ENCODE peak calls at places on chromosomes 12 and 14, in five cellular contexts. P is CD4-positive, alpha-beta T cell; F is endothelial cell; X is ascending aorta; W is CD8-positive, alpha-beta T cell. Z is an unnamed sample.

GRCh38 chr12:131391399-131391798 is 319.5 kb upstream of the SFSWAP start:
- DNase-seq in P (no peak), F (no peak), X (no peak), W (no peak), Z (no peak)

GRCh38 chr14:24398943-24399801 is at the start of gene NYNRIN:
- DNase-seq in P (peak; percentile 18), F (peak; percentile 66), X (no peak), W (peak; percentile 6), Z (peak; percentile 44)

GRCh38 chr12:68884251-68884650 is 48.7 kb downstream of the CPM start:
- DNase-seq in P (no peak), F (no peak), X (no peak), W (no peak), Z (no peak)

GRCh38 chr14:95895720-95896119 is 19.1 kb downstream of the TUNAR start:
- DNase-seq in P (no peak), F (peak; percentile 50), X (no peak), W (no peak), Z (no peak)

GRCh38 chr12:2282321-2282720 is 229.5 kb downstream of the CACNA1C start:
- DNase-seq in P (no peak), F (no peak), X (no peak), W (no peak), Z (no peak)

GRCh38 chr14:98189521-98189920 is 1082.5 kb downstream of the BCL11B start:
- DNase-seq in P (peak; percentile 52), F (no peak), X (no peak), W (peak; percentile 51), Z (no peak)

GRCh38 chr12:62211510-62211909 is 48.7 kb upstream of the USP15 start:
- DNase-seq in P (no peak), F (no peak), X (no peak), W (no peak), Z (no peak)

GRCh38 chr12:110540048-110540447 is 37.9 kb downstream of the RAD9B start:
- DNase-seq in P (no peak), F (no peak), X (no peak), W (no peak), Z (no peak)

GRCh38 chr12:19440019-19440858 is 947 bp downstream of the AEBP2 start:
- DNase-seq in P (peak; percentile 40), F (peak; percentile 58), X (no peak), W (peak; percentile 35), Z (peak; percentile 62)

GRCh38 chr12:74816398-74817175 is 279.0 kb downstream of the ATXN7L3B start:
- DNase-seq in P (no peak), F (no peak), X (no peak), W (no peak), Z (no peak)

GRCh38 chr14:100419856-100420255 is 96.7 kb downstream of the SLC25A47 start:
- DNase-seq in P (no peak), F (peak; percentile 21), X (no peak), W (no peak), Z (no peak)
- TF ChIP-seq CTCF in P (no peak), F (peak; percentile 14), X (no peak), W (no peak), Z (peak; percentile 28)

GRCh38 chr14:35068238-35069012 is 22.4 kb downstream of the FAM177A1 start:
- DNase-seq in P (no peak), F (no peak), X (no peak), W (no peak), Z (no peak)
- TF ChIP-seq CTCF in P (no peak), F (no peak), X (no peak), W (no peak), Z (no peak)

DNA sequence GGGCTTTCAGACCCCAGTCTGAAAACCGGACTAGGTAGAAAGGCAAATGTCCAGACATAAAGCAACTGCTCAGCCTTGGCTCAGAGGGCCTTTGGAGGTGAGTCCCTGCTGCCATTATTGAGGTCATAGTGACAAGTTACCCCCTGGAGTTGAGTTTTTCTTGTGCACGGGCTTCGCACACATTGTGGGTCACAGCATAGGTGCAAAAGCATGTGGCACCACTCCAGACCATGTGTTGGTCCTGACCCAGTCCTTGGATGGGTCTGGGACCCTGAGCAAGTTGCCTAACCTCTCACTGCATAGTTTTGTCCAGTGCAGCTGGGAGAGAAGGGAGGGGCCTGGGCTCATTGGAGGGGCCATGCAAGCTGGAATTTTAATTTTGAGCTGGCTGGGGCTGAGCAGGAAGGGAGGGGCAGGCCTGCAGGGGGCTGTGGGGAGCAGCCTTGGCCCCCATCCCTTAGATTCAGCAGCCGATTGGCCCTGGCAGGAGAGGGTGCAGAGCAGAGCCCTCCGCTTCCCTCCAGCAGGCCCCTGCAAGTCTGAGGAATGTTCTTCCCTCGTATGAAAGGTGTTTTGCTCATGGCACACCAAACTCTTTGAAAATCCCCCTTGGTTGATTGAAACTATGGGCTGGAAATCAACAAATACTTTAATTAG is 4.2 kb upstream of the KRT5 start:
- DNase-seq in P (no peak), F (peak; percentile 0), X (no peak), W (no peak), Z (peak; percentile 36)
- TF ChIP-seq CTCF in P (no peak), F (no peak), X (no peak), W (no peak), Z (no peak)

DNA sequence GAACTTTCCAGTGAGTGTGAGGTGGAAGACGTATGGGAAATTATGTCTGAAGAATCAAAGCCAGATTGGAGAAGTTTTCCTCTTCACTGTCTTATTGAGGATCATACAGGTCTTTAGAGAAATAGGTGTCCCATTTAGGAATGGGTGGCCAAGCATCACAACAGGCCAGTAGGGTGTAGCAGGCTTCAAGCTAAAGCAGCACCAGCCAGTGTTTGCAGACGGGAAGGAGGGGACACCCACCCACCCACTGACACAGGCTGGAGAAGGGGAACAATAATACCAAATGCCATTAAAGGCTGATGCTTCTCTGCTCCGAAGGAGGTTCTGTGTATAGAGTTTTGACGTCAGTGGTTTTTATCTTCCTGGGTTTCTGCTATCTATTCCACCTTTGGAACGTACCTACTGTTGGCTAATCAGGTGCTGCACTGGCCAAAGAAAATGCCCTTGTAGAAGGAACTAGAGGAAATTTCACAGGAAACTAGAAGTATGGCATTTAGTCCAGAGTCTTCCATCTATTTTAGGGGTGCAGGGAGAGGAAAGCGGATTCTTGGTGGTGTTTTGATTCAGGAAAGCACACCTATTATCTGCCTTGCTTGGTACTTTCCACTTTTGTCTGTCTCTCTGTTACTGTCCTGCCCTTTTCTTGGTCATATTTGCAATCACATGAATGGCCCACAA is 1.9 kb downstream of the SRRM4 start:
- DNase-seq in P (no peak), F (no peak), X (no peak), W (no peak), Z (no peak)
- TF ChIP-seq CTCF in P (no peak), F (no peak), X (no peak), W (no peak), Z (no peak)

GRCh38 chr14:75283884-75284563 is 5.4 kb downstream of the FOS start:
- DNase-seq in P (no peak), F (no peak), X (no peak), W (no peak), Z (no peak)

GRCh38 chr14:75281691-75282000 is 3.0 kb downstream of the FOS start:
- DNase-seq in P (no peak), F (no peak), X (no peak), W (no peak), Z (no peak)

GRCh38 chr14:75285331-75285730 is 6.7 kb downstream of the FOS start:
- DNase-seq in P (no peak), F (no peak), X (no peak), W (no peak), Z (no peak)

GRCh38 chr14:75282166-75282547 is 3.5 kb downstream of the FOS start:
- DNase-seq in P (no peak), F (no peak), X (no peak), W (no peak), Z (no peak)

DNA sequence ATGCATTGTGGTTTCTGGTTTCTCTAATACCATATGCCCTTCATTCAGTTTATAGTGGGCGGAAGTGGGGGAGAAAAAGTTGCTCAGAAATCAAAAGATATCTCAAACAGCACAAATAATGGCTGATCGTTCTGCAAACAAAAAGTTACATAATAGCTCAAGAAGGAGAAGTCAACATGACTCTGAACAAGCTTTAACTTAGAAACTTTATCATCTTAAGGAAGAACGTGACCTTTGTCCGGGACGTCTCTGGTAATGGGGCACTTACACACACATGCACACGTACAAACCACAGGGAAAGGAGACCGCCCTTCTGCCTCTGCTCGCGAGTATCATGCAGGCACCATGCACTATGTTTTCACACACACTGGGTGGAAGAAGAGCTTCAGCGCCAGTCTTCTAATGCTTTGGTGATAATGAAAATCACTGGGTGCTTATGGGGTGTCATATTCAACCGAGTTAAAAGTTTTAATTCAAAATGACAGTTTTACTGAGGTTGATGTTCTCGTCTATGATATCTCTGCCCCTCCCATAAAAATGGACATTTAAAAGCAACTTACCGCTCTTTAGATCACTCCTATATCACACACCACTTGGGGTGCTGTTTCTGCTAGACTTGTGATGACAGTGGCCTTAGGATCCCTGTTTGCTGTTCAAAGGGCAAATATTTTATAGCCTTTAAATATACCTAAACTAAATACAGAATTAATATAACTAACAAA is 4.7 kb downstream of the FOS start:
- DNase-seq in P (no peak), F (no peak), X (no peak), W (no peak), Z (no peak)
- TF ChIP-seq CTCF in P (no peak), F (no peak), X (no peak), W (peak; percentile 31), Z (no peak)

GRCh38 chr14:93346926-93347721 is at the start of gene COX8C:
- DNase-seq in P (no peak), F (no peak), X (no peak), W (no peak), Z (no peak)
- TF ChIP-seq CTCF in P (no peak), F (no peak), X (no peak), W (no peak), Z (no peak)

GRCh38 chr14:49464885-49465284 is 121.3 kb downstream of the RPS29 start:
- DNase-seq in P (no peak), F (peak; percentile 11), X (no peak), W (no peak), Z (no peak)
- TF ChIP-seq CTCF in P (no peak), F (no peak), X (no peak), W (no peak), Z (no peak)

DNA sequence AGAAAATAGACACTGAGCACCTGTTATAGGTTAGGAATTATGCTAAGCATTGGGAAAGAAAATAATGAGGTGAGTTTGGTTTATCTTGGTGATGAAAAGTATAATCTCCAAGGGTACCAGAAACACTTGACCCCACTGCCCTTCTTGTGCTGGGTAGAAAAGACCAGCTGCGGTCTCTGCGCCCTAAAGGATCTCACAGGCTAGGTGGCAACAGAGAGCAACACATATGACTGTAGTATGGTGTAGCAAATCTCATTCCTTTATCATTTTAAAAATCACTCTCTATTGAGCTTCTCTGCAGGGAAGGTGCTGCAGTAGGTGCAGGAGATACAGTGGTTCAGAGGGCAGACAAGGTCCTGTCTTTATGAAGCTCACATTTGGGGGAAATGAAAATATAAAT is 26.1 kb downstream of the NRXN3 start:
- DNase-seq in P (no peak), F (no peak), X (no peak), W (no peak), Z (no peak)
- TF ChIP-seq CTCF in P (no peak), F (no peak), X (no peak), W (no peak), Z (no peak)

GRCh38 chr12:47772738-47773061 is 338 bp upstream of the SLC48A1 start:
- DNase-seq in P (no peak), F (no peak), X (no peak), W (no peak), Z (no peak)
- TF ChIP-seq CTCF in P (no peak), F (no peak), X (no peak), W (no peak), Z (no peak)

Z was measured in mesothelial cell of epicardium.